ENCODE peak calls at places on chromosomes 7 and 10, in five cellular contexts. One of them, this sample, is unnamed.

GRCh38 chr7:155589001-155589980 is 42.9 kb upstream of the CNPY1 start:
- DNase-seq in uterus: no peak
- DNase-seq in CD8-positive, alpha-beta memory T cell: no peak
- DNase-seq in sigmoid colon: no peak
- DNase-seq in right lobe of liver: no peak
- DNase-seq in this sample: peak

GRCh38 chr7:119761776-119762175 is 511.2 kb upstream of the KCND2 start:
- DNase-seq in right lobe of liver: no peak
- DNase-seq in CD8-positive, alpha-beta memory T cell: no peak
- DNase-seq in sigmoid colon: no peak
- DNase-seq in uterus: no peak
- DNase-seq in this sample: no peak

GRCh38 chr7:27080844-27081423 is 14.9 kb downstream of the HOXA1 start:
- DNase-seq in sigmoid colon: no peak
- DNase-seq in right lobe of liver: no peak
- DNase-seq in uterus: no peak
- DNase-seq in CD8-positive, alpha-beta memory T cell: no peak
- DNase-seq in this sample: no peak

GRCh38 chr7:73626814-73627213 is 2.5 kb upstream of the MLXIPL start:
- DNase-seq in sigmoid colon: no peak
- DNase-seq in uterus: no peak
- DNase-seq in CD8-positive, alpha-beta memory T cell: no peak
- DNase-seq in right lobe of liver: peak
- DNase-seq in this sample: peak

GRCh38 chr7:158778476-158778875 is 50.8 kb downstream of the ESYT2 start:
- DNase-seq in right lobe of liver: no peak
- DNase-seq in sigmoid colon: no peak
- DNase-seq in CD8-positive, alpha-beta memory T cell: no peak
- DNase-seq in uterus: no peak
- DNase-seq in this sample: no peak

GRCh38 chr7:122143376-122143750 is 686 bp downstream of the AASS start:
- DNase-seq in sigmoid colon: peak
- DNase-seq in right lobe of liver: no peak
- DNase-seq in CD8-positive, alpha-beta memory T cell: no peak
- DNase-seq in uterus: peak
- DNase-seq in this sample: peak

GRCh38 chr7:2687881-2688318 is at the start of gene AMZ1:
- DNase-seq in sigmoid colon: no peak
- DNase-seq in right lobe of liver: no peak
- DNase-seq in CD8-positive, alpha-beta memory T cell: no peak
- DNase-seq in uterus: no peak
- DNase-seq in this sample: no peak

GRCh38 chr7:150988230-150989226 is 2.3 kb upstream of the NOS3 start:
- DNase-seq in sigmoid colon: no peak
- DNase-seq in right lobe of liver: peak
- DNase-seq in CD8-positive, alpha-beta memory T cell: peak
- DNase-seq in uterus: peak
- DNase-seq in this sample: peak

GRCh38 chr10:74072503-74072902 is 74.6 kb downstream of the VCL start:
- DNase-seq in uterus: no peak
- DNase-seq in sigmoid colon: no peak
- DNase-seq in CD8-positive, alpha-beta memory T cell: no peak
- DNase-seq in right lobe of liver: no peak
- DNase-seq in this sample: peak

GRCh38 chr7:26198133-26198780 is 2.3 kb downstream of the HNRNPA2B1 start:
- DNase-seq in CD8-positive, alpha-beta memory T cell: no peak
- DNase-seq in right lobe of liver: no peak
- DNase-seq in sigmoid colon: no peak
- DNase-seq in uterus: no peak
- DNase-seq in this sample: peak

GRCh38 chr10:102334106-102334505 is 61.4 kb upstream of the NFKB2 start:
- DNase-seq in right lobe of liver: no peak
- DNase-seq in sigmoid colon: no peak
- DNase-seq in CD8-positive, alpha-beta memory T cell: no peak
- DNase-seq in uterus: no peak
- DNase-seq in this sample: no peak

GRCh38 chr10:133438711-133439273 is 14.4 kb upstream of the SPRN start:
- DNase-seq in right lobe of liver: peak
- DNase-seq in sigmoid colon: no peak
- DNase-seq in CD8-positive, alpha-beta memory T cell: no peak
- DNase-seq in uterus: no peak
- DNase-seq in this sample: peak

GRCh38 chr10:124446830-124447740 is 2.8 kb downstream of the NKX1-2 start:
- DNase-seq in right lobe of liver: no peak
- DNase-seq in CD8-positive, alpha-beta memory T cell: no peak
- DNase-seq in uterus: no peak
- DNase-seq in sigmoid colon: no peak
- DNase-seq in this sample: no peak

DNA sequence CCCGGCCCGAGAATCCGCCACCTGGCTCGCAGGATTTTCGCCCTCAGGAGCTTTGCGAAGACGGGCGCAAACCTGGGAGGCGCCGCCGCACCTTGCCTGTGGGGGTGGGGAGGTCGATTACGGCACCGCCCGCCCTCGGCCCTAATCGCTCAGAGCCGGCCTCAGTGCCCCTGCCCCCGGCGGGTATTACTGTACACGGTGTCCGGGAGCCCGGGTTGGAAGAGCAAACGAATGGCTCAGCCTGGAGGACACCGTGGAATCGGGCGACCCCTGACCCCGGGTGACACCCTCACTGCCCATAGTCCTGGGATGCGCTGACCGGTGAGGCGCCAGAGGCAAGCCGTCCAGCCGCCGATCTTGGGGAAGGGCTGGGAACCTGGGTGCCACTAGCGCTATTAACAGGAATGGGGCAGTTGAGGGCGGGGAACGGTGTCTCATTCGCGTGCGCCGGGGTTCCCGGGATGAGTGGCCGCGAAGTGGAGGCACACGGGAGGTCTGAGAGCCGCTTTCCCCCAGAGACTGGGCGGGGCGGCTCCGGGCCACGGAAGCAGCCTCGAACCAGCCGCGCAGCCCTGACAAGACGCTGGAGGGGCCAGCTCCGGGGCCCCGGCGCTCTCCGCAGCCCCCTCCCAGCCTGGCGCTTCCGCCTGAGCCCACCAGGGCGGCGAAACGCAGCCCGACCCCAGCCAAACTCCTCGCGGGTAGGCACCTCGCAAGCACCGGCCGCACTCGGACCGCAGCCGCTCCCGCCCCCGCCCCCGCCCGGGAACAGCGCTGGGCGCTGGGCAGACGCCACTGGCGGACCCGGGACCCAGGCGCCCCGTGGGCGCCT is 167.5 kb downstream of the NRF1 start:
- DNase-seq in sigmoid colon: no peak
- DNase-seq in CD8-positive, alpha-beta memory T cell: no peak
- DNase-seq in right lobe of liver: no peak
- DNase-seq in uterus: no peak
- DNase-seq in this sample: peak
- H3K4me3 ChIP-seq in sigmoid colon: peak
- H3K4me3 ChIP-seq in CD8-positive, alpha-beta memory T cell: no peak
- H3K4me3 ChIP-seq in right lobe of liver: peak
- H3K4me3 ChIP-seq in uterus: no peak
- H3K4me3 ChIP-seq in this sample: peak

DNA sequence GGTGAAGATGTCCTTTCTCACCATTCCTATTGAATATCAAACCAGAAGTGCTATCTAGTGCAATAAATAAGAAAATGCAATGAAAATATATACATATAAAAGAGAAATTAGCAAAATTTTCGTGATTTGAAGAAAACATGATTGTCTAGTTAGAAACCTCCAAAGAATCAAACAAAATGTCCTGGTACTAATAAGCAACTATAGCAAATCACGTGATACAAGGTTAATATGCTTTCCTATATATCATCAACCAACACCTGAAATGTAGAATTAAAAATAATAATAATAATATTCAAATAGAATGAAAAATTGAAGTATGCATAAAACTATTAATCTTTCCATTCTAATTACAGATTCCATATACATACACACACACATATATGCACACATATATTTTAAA is 183.9 kb upstream of the POM121L12 start:
- DNase-seq in sigmoid colon: no peak
- DNase-seq in uterus: no peak
- DNase-seq in right lobe of liver: no peak
- DNase-seq in CD8-positive, alpha-beta memory T cell: no peak
- DNase-seq in this sample: no peak
- H3K4me3 ChIP-seq in sigmoid colon: no peak
- H3K4me3 ChIP-seq in uterus: no peak
- H3K4me3 ChIP-seq in right lobe of liver: no peak
- H3K4me3 ChIP-seq in CD8-positive, alpha-beta memory T cell: no peak
- H3K4me3 ChIP-seq in this sample: no peak

GRCh38 chr7:78057571-78057970 is 259.0 kb downstream of the PHTF2 start:
- DNase-seq in CD8-positive, alpha-beta memory T cell: no peak
- DNase-seq in right lobe of liver: no peak
- DNase-seq in sigmoid colon: no peak
- DNase-seq in uterus: no peak
- DNase-seq in this sample: no peak

GRCh38 chr7:78066599-78066998 is 268.0 kb downstream of the PHTF2 start:
- DNase-seq in right lobe of liver: no peak
- DNase-seq in sigmoid colon: no peak
- DNase-seq in uterus: no peak
- DNase-seq in CD8-positive, alpha-beta memory T cell: no peak
- DNase-seq in this sample: peak

GRCh38 chr7:78063758-78064157 is 265.2 kb downstream of the PHTF2 start:
- DNase-seq in CD8-positive, alpha-beta memory T cell: no peak
- DNase-seq in uterus: no peak
- DNase-seq in sigmoid colon: no peak
- DNase-seq in right lobe of liver: no peak
- DNase-seq in this sample: no peak

DNA sequence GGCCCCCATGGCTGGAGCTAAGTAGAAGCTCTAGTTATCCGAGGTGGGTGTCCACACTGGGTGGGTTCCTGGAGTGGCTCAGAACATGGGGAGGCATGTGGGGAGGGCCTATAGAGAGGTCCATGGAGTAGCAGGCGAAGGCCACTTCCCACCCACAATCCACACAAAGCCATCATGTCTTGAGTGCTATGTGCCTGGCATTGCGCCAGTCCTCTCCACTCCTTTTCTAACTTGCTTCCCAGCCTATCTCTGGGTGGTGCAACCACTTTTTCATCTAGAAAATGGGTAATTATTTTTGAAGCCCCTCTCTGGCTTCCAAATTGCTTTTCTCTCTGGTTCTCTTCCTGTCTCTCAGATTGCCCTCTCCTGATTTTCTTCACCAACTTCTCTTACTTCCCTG is 263.6 kb downstream of the PHTF2 start:
- DNase-seq in uterus: no peak
- DNase-seq in CD8-positive, alpha-beta memory T cell: no peak
- DNase-seq in right lobe of liver: no peak
- DNase-seq in sigmoid colon: no peak
- DNase-seq in this sample: no peak
- H3K4me3 ChIP-seq in uterus: no peak
- H3K4me3 ChIP-seq in CD8-positive, alpha-beta memory T cell: no peak
- H3K4me3 ChIP-seq in right lobe of liver: no peak
- H3K4me3 ChIP-seq in sigmoid colon: no peak
- H3K4me3 ChIP-seq in this sample: no peak

DNA sequence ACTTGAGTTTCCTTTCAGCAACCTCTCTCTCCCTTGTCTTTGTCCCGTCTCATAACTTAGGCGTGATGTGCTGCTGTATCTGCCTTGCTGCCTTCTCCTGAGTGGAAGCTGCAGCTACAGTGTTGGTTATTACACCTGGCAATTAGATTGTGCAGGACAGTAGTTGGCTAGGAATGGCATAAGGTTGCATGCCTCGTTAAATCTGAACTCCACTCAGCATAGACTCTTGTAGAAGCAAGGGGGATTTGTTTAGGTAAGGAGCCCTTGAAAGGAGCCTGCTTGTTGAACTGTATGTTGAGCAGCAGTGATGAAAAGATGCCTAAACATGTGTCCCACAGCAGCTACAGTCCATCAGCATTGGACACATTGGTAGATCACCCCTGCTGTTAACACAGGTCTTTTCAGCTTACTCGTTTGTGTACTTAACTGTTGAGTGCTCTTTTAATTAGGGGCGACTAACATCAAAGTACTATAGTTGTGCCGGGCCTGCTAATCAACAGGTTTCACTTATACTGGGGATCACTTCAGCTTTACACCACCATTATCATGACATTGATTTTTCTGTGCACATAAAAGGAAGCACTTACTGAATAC is 225.0 kb downstream of the AUTS2 start:
- DNase-seq in CD8-positive, alpha-beta memory T cell: no peak
- DNase-seq in right lobe of liver: no peak
- DNase-seq in sigmoid colon: no peak
- DNase-seq in uterus: no peak
- DNase-seq in this sample: no peak
- H3K4me3 ChIP-seq in CD8-positive, alpha-beta memory T cell: no peak
- H3K4me3 ChIP-seq in right lobe of liver: no peak
- H3K4me3 ChIP-seq in sigmoid colon: no peak
- H3K4me3 ChIP-seq in uterus: no peak
- H3K4me3 ChIP-seq in this sample: no peak

DNA sequence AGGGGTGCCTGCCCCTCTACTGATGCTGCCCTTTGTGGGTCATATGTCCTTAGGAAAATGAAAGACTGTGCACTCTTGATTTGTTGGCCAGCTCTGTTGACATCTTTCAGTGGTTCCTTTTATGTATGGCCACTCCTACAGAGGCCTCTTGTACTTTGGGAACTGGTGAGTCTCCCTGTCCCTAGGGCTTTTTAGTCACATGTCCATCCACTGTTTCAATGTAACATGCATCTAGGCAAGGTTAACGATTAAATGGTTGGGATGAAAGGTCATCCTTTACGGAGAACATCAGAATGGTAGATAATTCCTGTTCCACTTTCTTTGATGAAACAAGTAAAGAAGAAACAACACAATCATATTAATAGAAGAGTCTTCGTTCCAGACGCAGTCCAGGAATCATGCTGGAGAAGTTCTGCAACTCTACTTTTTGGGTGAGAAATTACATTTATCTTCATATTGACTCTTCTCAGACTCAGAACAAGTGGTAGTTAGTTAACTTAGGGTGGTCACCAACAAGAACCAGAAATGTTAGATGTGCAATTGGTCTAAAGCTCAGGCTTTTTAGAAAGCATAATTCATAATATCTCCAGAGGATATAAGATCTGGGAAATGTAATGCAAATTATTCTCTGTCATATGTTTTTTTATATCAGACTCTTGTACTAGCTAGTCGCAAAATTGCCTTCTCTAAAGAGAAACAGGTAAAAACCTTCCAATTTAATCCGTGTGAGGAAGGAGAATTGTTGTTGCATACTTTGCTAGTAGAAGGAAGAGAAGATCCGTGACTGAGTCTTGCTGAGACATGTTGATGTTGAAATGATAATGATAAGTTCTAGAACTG is at the start of gene ABCC2:
- DNase-seq in sigmoid colon: no peak
- DNase-seq in CD8-positive, alpha-beta memory T cell: no peak
- DNase-seq in uterus: no peak
- DNase-seq in right lobe of liver: no peak
- DNase-seq in this sample: no peak
- H3K4me3 ChIP-seq in sigmoid colon: no peak
- H3K4me3 ChIP-seq in CD8-positive, alpha-beta memory T cell: no peak
- H3K4me3 ChIP-seq in uterus: no peak
- H3K4me3 ChIP-seq in right lobe of liver: peak
- H3K4me3 ChIP-seq in this sample: no peak